ENCODE peak calls at places on chromosomes 4 and X, in four cellular contexts. T is fibroblast of lung, Z is OCI-LY7, C is astrocyte. R is an unnamed sample.

GRCh38 chrX:40108959-40109287 is 11.2 kb upstream of the BCOR start:
- DNase-seq in T (peak; percentile 78), Z (peak; percentile 41), C (peak; percentile 63), R (peak; percentile 77)

GRCh38 chr4:151604238-151604637 is 156.6 kb downstream of the GATB start:
- DNase-seq in T (peak; percentile 48), Z (peak; percentile 37), C (no peak), R (no peak)

GRCh38 chrX:42384956-42385355 is 393.0 kb downstream of the PPP1R2C start:
- DNase-seq in T (no peak), Z (no peak), C (no peak), R (no peak)

GRCh38 chr4:3257691-3258482 is 8.9 kb downstream of the MSANTD1 start:
- DNase-seq in T (peak; percentile 38), Z (no peak), C (peak; percentile 73), R (peak; percentile 1)

GRCh38 chrX:99394450-99394849 is 1015.6 kb downstream of the PCDH19 start:
- DNase-seq in T (no peak), Z (no peak), C (no peak), R (peak; percentile 28)

GRCh38 chr4:102827674-102828496 is 534 bp upstream of the UBE2D3 start:
- DNase-seq in T (peak; percentile 100), Z (peak; percentile 100), C (peak; percentile 100), R (peak; percentile 99)

GRCh38 chrX:45851434-45851991 is 650.8 kb upstream of the DIPK2B start:
- DNase-seq in T (no peak), Z (no peak), C (no peak), R (peak; percentile 76)

GRCh38 chr4:107845721-107846120 is 21.0 kb downstream of the SGMS2 start:
- DNase-seq in T (no peak), Z (no peak), C (no peak), R (no peak)

GRCh38 chrX:5681159-5681558 is 547.5 kb downstream of the NLGN4X start:
- DNase-seq in T (no peak), Z (peak; percentile 11), C (peak; percentile 25), R (peak; percentile 56)

GRCh38 chr4:85952518-85952917 is 407.3 kb downstream of the MAPK10 start:
- DNase-seq in T (peak; percentile 73), Z (no peak), C (peak; percentile 64), R (no peak)

GRCh38 chrX:34559325-34559724 is 97.8 kb downstream of the TMEM47 start:
- DNase-seq in T (peak; percentile 34), Z (no peak), C (peak; percentile 2), R (no peak)

GRCh38 chrX:43703211-43703791 is 47.2 kb downstream of the MAOA start:
- DNase-seq in T (peak; percentile 64), Z (no peak), C (peak; percentile 58), R (no peak)

GRCh38 chr4:26992657-26993361 is 132.2 kb downstream of the STIM2 start:
- DNase-seq in T (peak; percentile 65), Z (peak; percentile 89), C (peak; percentile 94), R (no peak)

GRCh38 chr4:41287005-41287404 is 30.3 kb downstream of the UCHL1 start:
- DNase-seq in T (peak; percentile 73), Z (no peak), C (no peak), R (no peak)

GRCh38 chrX:150329888-150330287 is 33.2 kb upstream of the MAMLD1 start:
- DNase-seq in T (no peak), Z (no peak), C (peak; percentile 48), R (no peak)

GRCh38 chrX:136196691-136197155 is 49.4 kb downstream of the FHL1 start:
- DNase-seq in T (no peak), Z (no peak), C (no peak), R (no peak)

GRCh38 chr4:126839066-126839465 is 793.7 kb upstream of the INTU start:
- DNase-seq in T (peak; percentile 56), Z (no peak), C (peak; percentile 55), R (no peak)

GRCh38 chrX:13428055-13428786 is 108.4 kb upstream of the ATXN3L start:
- DNase-seq in T (peak; percentile 41), Z (no peak), C (peak; percentile 78), R (peak; percentile 39)

GRCh38 chr4:15758294-15758693 is 19.8 kb upstream of the CD38 start:
- DNase-seq in T (no peak), Z (no peak), C (no peak), R (no peak)

GRCh38 chr4:87073570-87074470 is 139.0 kb downstream of the AFF1 start:
- DNase-seq in T (peak; percentile 53), Z (peak; percentile 82), C (peak; percentile 32), R (peak; percentile 35)

GRCh38 chr4:166274136-166274761 is 401.2 kb downstream of the TLL1 start:
- DNase-seq in T (no peak), Z (no peak), C (peak; percentile 23), R (no peak)

DNA sequence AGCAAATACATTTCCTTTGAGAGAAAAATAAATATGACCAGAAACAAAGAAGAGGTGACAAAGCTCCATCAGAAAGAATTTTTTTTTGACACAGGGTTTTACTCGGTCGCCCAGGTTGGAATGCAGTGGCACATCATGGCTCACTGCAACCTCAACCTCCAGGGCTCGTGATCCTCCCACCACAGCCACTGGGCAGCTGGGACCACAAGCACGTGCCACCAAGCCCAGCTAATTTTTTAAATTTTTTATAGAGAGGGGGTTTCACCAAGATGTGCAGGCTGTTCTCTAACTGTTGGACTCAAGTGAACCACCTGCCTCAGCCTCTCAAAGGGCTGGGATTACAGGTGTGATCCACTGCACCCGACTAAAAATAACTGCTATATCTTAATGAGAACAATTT is 10.3 kb downstream of the ADH5 start:
- DNase-seq in T (no peak), Z (no peak), C (no peak), R (no peak)
- H3K36me3 ChIP-seq in T (peaks cover 23% of the 10 kb centered on the region), Z (peaks cover 97% of the 10 kb centered on the region), C (peaks cover 66% of the 10 kb centered on the region), R (peaks cover 50% of the 10 kb centered on the region)

DNA sequence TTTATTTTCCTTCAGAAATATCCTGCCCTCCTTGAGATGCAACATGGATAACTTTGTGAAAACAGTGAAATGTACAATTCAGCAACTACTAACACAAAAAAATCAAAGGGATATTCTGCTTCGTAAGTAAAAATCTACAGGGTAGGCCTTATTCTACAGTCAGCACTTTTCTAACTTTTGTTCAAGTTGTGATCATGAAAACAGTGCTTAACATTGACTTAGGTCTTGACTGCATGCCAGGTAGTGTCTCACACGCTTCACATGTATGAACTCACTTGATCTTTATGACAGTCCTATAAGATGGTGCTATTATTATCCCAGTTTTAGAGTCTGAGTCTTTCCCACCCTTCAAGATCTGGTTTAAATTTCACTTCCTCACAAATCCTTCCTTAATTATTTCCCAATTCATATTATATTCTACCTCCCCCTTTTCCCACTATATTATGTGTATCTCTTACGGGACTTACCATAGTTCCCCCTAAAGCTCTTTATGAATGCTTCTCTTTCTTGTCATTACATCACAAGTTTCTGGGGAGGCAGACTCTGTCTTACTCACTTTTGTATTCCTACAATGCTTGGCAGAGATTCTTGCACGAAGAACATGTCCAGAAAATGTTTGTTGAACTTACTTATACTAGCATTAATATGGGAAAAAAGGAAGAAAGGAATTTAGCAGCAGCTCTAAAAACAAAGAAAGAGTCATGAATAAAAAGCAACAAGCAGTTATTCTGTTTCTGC is 179.8 kb downstream of the SCFD2 start:
- DNase-seq in T (peak; percentile 67), Z (no peak), C (peak; percentile 70), R (no peak)
- H3K4me1 ChIP-seq in T (peaks cover 5% of the 10 kb centered on the region), Z (no peaks in the 10 kb centered on the region), C (peaks cover 28% of the 10 kb centered on the region), R (no peaks in the 10 kb centered on the region)

GRCh38 chrX:132033166-132033565 is 10.1 kb downstream of the STK26 start:
- DNase-seq in T (no peak), Z (no peak), C (no peak), R (no peak)
- H4K20me1 ChIP-seq in T (no peaks in the 10 kb centered on the region), Z (peaks cover 4% of the 10 kb centered on the region), C (no peaks in the 10 kb centered on the region), R (peaks cover 29% of the 10 kb centered on the region)

GRCh38 chrX:24069877-24070276 is 15.1 kb downstream of the EIF2S3 start:
- DNase-seq in T (no peak), Z (no peak), C (no peak), R (no peak)
- H3K36me3 ChIP-seq in T (peaks cover 5% of the 10 kb centered on the region), Z (peaks cover 96% of the 10 kb centered on the region), C (peaks cover 23% of the 10 kb centered on the region), R (peaks cover 51% of the 10 kb centered on the region)

GRCh38 chr4:101284546-101284945 is 62.8 kb downstream of the PPP3CA start:
- DNase-seq in T (peak; percentile 19), Z (no peak), C (no peak), R (no peak)
- H3K4me1 ChIP-seq in T (peaks cover 5% of the 10 kb centered on the region), Z (peaks cover 2% of the 10 kb centered on the region), C (no peaks in the 10 kb centered on the region), R (peaks cover 30% of the 10 kb centered on the region)

R was measured in neural progenitor cell.